ENCODE peak calls at places on chromosomes 2 and 18, in five cellular contexts. O is CD4-positive, alpha-beta T cell; G is endodermal cell; L is PC-3; H is adrenal gland. A is an unnamed sample.

GRCh38 chr2:110149330-110150220 is 34.0 kb upstream of the MALL start:
- DNase-seq in G (no peak), O (no peak), L (peak; percentile 91), H (no peak), A (peak; percentile 94)

GRCh38 chr2:85997016-85997970 is 108.4 kb downstream of the POLR1A start:
- DNase-seq in O (no peak), L (no peak), G (no peak), H (peak; percentile 84), A (no peak)

GRCh38 chr2:27790796-27791195 is 19.3 kb downstream of the MRPL33 start:
- DNase-seq in L (no peak), G (no peak), O (no peak), H (no peak), A (no peak)

GRCh38 chr2:174184915-174185314 is 63.4 kb downstream of the OLA1 start:
- DNase-seq in G (no peak), L (no peak), O (no peak), H (no peak), A (no peak)

GRCh38 chr2:158486970-158487325 is 30.2 kb downstream of the PKP4 start:
- DNase-seq in L (peak; percentile 42), O (no peak), G (no peak), H (no peak), A (peak; percentile 53)

GRCh38 chr2:160091381-160091780 is 29.0 kb upstream of the PLA2R1 start:
- DNase-seq in L (peak; percentile 36), H (no peak), G (no peak), O (no peak), A (peak; percentile 99)

GRCh38 chr18:7608798-7609197 is 41.7 kb downstream of the PTPRM start:
- DNase-seq in L (no peak), G (no peak), O (no peak), H (no peak), A (no peak)

GRCh38 chr2:17536416-17536815 is 4.1 kb upstream of the VSNL1 start:
- DNase-seq in O (no peak), H (no peak), G (no peak), L (peak; percentile 9), A (peak; percentile 72)

GRCh38 chr2:46257476-46257875 is 39.7 kb upstream of the EPAS1 start:
- DNase-seq in G (no peak), H (no peak), O (no peak), L (no peak), A (peak; percentile 62)

GRCh38 chr18:22106536-22107292 is 62.7 kb upstream of the GATA6 start:
- DNase-seq in L (peak; percentile 79), G (peak; percentile 61), O (no peak), H (peak; percentile 68), A (peak; percentile 85)

GRCh38 chr2:10012963-10013461 is 30.3 kb upstream of the KLF11 start:
- DNase-seq in H (no peak), O (no peak), G (no peak), L (no peak), A (no peak)

GRCh38 chr2:196516541-196516940 is 123.0 kb upstream of the CCDC150 start:
- DNase-seq in O (no peak), G (no peak), H (no peak), L (no peak), A (peak; percentile 12)

GRCh38 chr2:135792401-135793152 is 44.4 kb downstream of the LCT start:
- DNase-seq in G (no peak), L (no peak), O (no peak), H (no peak), A (no peak)

GRCh38 chr18:78722959-78723706 is 256.5 kb upstream of the SALL3 start:
- DNase-seq in G (peak; percentile 39), L (no peak), H (no peak), O (no peak), A (no peak)

GRCh38 chr18:3402962-3403585 is 46.9 kb upstream of the TGIF1 start:
- DNase-seq in O (no peak), G (no peak), L (no peak), H (no peak), A (peak; percentile 56)

GRCh38 chr18:2513616-2514015 is 57.7 kb downstream of the METTL4 start:
- DNase-seq in H (no peak), L (peak; percentile 56), G (no peak), O (no peak), A (peak; percentile 11)

GRCh38 chr2:84880645-84881521 is at the start of gene TRABD2A:
- DNase-seq in O (peak; percentile 40), G (peak; percentile 82), H (no peak), L (no peak), A (no peak)

GRCh38 chr2:47065771-47066380 is 89.2 kb downstream of the STPG4 start:
- DNase-seq in L (peak; percentile 82), G (no peak), H (no peak), O (no peak), A (peak; percentile 36)

GRCh38 chr2:192194065-192194865 is 468 bp downstream of the TMEFF2 start:
- DNase-seq in H (peak; percentile 8), G (peak; percentile 70), O (no peak), L (no peak), A (no peak)

GRCh38 chr18:8549254-8549653 is 60.0 kb upstream of the RAB12 start:
- DNase-seq in G (no peak), L (no peak), O (no peak), H (no peak), A (no peak)

GRCh38 chr18:3625717-3626091 is 175.7 kb downstream of the TGIF1 start:
- DNase-seq in H (no peak), G (no peak), O (no peak), L (peak; percentile 8), A (peak; percentile 12)

GRCh38 chr2:3126686-3127278 is 250.8 kb downstream of the EIPR1 start:
- DNase-seq in H (no peak), O (no peak), L (no peak), G (peak; percentile 41), A (no peak)

GRCh38 chr2:84116132-84116531 is 342.9 kb downstream of the SUCLG1 start:
- DNase-seq in H (no peak), O (no peak), G (no peak), L (no peak), A (no peak)

GRCh38 chr2:184783576-184783975 is 185.2 kb downstream of the ZNF804A start:
- DNase-seq in H (no peak), O (no peak), L (no peak), G (no peak), A (no peak)
- H3K27me3 ChIP-seq in H (no peaks in the 10 kb centered on the region), O (no peaks in the 10 kb centered on the region), L (no peaks in the 10 kb centered on the region), G (no peaks in the 10 kb centered on the region), A (no peaks in the 10 kb centered on the region)

GRCh38 chr2:198231562-198231961 is 427.2 kb downstream of the PLCL1 start:
- DNase-seq in H (no peak), L (no peak), O (no peak), G (peak; percentile 52), A (no peak)
- TF ChIP-seq CTCF in H (no peak), L (no peak), O (no peak), G (no peak), A (no peak)

DNA sequence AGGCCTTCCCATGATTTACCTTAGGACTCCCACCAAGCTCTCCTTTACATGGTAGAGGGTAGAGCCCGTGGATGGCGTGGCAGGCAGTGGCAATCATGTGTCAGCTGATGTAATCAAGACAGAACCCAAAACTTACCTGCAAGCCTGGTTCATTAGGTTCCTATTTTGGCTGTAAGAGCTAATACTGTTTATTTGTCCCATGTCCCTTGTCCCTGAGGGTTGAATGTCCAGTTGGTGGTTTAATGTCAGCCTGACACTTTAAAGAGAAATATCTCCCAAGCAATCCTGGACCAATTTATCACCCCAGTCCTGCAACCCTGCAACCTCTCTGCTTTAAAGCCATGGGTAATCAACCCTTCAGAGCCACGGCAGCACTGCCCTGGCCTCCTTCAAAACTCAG is 6.0 kb upstream of the FABP1 start:
- DNase-seq in H (no peak), O (no peak), G (no peak), L (no peak), A (no peak)
- H3K27me3 ChIP-seq in H (peaks cover 5% of the 10 kb centered on the region), O (peaks cover 7% of the 10 kb centered on the region), G (peaks cover 35% of the 10 kb centered on the region), L (peaks cover 66% of the 10 kb centered on the region), A (no peaks in the 10 kb centered on the region)

DNA sequence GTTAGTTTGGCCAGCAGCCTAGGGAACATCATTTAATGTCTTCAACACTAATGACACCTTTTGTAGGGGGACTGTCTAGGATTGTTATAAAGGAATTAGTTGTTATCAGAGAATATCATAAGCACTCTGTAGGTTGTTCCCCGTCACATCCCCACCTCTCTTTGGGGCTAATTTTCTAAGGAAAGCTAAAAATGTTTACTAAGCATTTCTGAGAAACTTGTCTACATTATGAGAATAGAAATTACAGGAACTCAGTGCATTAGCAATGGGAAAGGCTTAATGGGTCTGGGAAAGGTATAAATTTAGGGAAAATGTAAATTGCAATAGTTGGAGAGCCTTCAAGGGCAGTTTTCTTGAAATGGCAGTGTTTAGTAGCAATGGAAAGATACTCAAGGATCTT is 257.2 kb upstream of the NRP2 start:
- DNase-seq in L (no peak), O (no peak), H (no peak), G (no peak), A (no peak)
- TF ChIP-seq CTCF in L (no peak), O (no peak), H (no peak), G (no peak), A (no peak)

DNA sequence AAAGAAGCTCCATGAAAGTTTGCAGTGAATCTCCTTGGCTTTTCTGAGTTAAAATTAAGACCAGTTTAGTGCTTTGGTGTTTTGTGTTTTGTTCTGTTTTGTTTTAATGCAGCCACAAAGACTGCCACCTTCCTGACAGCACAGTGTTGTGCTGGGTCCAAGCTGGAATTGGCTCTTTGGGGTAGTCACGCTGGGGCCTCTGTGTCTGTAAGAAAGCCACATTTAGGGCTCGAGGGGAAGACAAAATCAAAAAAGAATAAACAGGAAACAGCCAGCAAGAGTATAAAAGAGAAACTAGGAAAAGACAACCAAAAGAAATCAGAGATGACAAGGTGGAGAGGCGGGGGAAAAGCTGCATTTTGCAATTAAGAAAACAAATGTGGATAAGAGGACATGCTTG is 396.3 kb downstream of the ARHGAP15 start:
- DNase-seq in H (no peak), G (no peak), O (no peak), L (no peak), A (no peak)
- H3K27me3 ChIP-seq in H (no peaks in the 10 kb centered on the region), G (no peaks in the 10 kb centered on the region), O (no peaks in the 10 kb centered on the region), L (no peaks in the 10 kb centered on the region), A (peaks cover 1% of the 10 kb centered on the region)

DNA sequence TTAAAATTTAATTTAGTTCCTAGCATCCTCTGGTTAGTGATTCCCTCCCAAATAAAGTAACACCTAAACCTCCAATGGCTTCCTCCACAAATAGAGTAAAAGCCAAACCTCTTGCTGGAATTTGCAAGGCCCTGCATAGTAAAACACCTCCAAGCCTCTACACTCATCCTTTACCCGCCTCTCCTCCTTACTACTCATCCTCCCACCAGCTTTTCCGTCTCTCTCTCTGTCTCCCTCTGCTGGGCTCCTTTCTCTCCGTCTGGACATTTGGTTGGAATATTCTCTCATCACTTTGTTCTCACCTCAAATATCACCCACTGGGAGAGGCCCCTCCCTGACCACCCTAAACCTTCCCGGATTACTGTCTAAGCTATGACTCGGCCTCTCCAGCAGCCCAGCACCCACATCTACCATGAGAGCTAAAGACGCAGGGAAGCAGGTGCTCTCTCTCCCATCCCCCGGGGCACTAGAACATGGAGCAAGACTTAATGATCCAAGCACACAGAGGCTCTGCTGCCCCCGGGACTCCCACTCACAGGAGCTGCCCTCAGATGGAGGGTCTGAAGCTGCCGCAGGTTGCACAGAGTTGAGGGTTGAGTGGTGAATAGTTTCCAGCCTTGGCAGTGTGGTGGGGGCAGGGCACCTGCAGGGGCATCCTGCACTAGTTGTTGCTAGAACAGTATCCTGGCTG is 167.2 kb downstream of the FBXO15 start:
- DNase-seq in O (no peak), G (peak; percentile 88), H (no peak), L (peak; percentile 75), A (peak; percentile 14)
- TF ChIP-seq CTCF in O (no peak), G (peak; percentile 87), H (no peak), L (peak; percentile 87), A (peak; percentile 58)

GRCh38 chr2:238845583-238846480 is 2.1 kb upstream of the TWIST2 start:
- DNase-seq in G (no peak), L (no peak), H (no peak), O (no peak), A (no peak)
- H3K27me3 ChIP-seq in G (peaks cover 78% of the 10 kb centered on the region), L (no peaks in the 10 kb centered on the region), H (peaks cover 36% of the 10 kb centered on the region), O (peaks cover 69% of the 10 kb centered on the region), A (peaks cover 8% of the 10 kb centered on the region)